ENCODE peak calls at places on chromosomes 7 and 10, in eight cellular contexts. One of them, this sample, is unnamed.

GRCh38 chr10:78756604-78757442 is 311.9 kb upstream of the ZMIZ1 start:
- DNase-seq in foreskin fibroblast: peak
- DNase-seq in breast epithelium: peak
- DNase-seq in fibroblast of mammary gland: peak
- DNase-seq in left ventricle myocardium inferior: peak
- DNase-seq in body of pancreas: peak
- DNase-seq in psoas muscle: peak
- DNase-seq in adrenal gland: peak
- DNase-seq in this sample: peak

GRCh38 chr10:60964257-60965235 is 20.6 kb upstream of the RHOBTB1 start:
- DNase-seq in foreskin fibroblast: peak
- DNase-seq in breast epithelium: peak
- DNase-seq in fibroblast of mammary gland: peak
- DNase-seq in left ventricle myocardium inferior: peak
- DNase-seq in body of pancreas: peak
- DNase-seq in psoas muscle: peak
- DNase-seq in adrenal gland: peak
- DNase-seq in this sample: peak

GRCh38 chr10:106076496-106076895 is 1088.0 kb downstream of the SORCS1 start:
- DNase-seq in foreskin fibroblast: peak
- DNase-seq in breast epithelium: no peak
- DNase-seq in fibroblast of mammary gland: peak
- DNase-seq in left ventricle myocardium inferior: no peak
- DNase-seq in body of pancreas: no peak
- DNase-seq in psoas muscle: no peak
- DNase-seq in adrenal gland: no peak
- DNase-seq in this sample: no peak

GRCh38 chr7:517848-518629 is 1.6 kb downstream of the PDGFA start:
- DNase-seq in foreskin fibroblast: peak
- DNase-seq in breast epithelium: no peak
- DNase-seq in fibroblast of mammary gland: peak
- DNase-seq in left ventricle myocardium inferior: peak
- DNase-seq in body of pancreas: peak
- DNase-seq in psoas muscle: peak
- DNase-seq in adrenal gland: peak
- DNase-seq in this sample: peak

GRCh38 chr7:49775065-49775948 is 1.9 kb downstream of the VWC2 start:
- DNase-seq in foreskin fibroblast: no peak
- DNase-seq in breast epithelium: no peak
- DNase-seq in fibroblast of mammary gland: no peak
- DNase-seq in left ventricle myocardium inferior: no peak
- DNase-seq in body of pancreas: peak
- DNase-seq in psoas muscle: no peak
- DNase-seq in adrenal gland: no peak
- DNase-seq in this sample: no peak

GRCh38 chr7:101390901-101391301 is 28.2 kb downstream of the COL26A1 start:
- DNase-seq in foreskin fibroblast: peak
- DNase-seq in breast epithelium: no peak
- DNase-seq in fibroblast of mammary gland: peak
- DNase-seq in left ventricle myocardium inferior: peak
- DNase-seq in body of pancreas: no peak
- DNase-seq in psoas muscle: no peak
- DNase-seq in adrenal gland: peak
- DNase-seq in this sample: peak

GRCh38 chr7:118184392-118184899 is 482 bp downstream of the LSM8 start:
- DNase-seq in foreskin fibroblast: no peak
- DNase-seq in breast epithelium: no peak
- DNase-seq in fibroblast of mammary gland: peak
- DNase-seq in left ventricle myocardium inferior: no peak
- DNase-seq in body of pancreas: no peak
- DNase-seq in psoas muscle: no peak
- DNase-seq in adrenal gland: no peak
- DNase-seq in this sample: no peak

GRCh38 chr10:36888925-36889573 is 236.3 kb upstream of the ANKRD30A start:
- DNase-seq in foreskin fibroblast: peak
- DNase-seq in breast epithelium: peak
- DNase-seq in fibroblast of mammary gland: peak
- DNase-seq in left ventricle myocardium inferior: no peak
- DNase-seq in body of pancreas: peak
- DNase-seq in psoas muscle: no peak
- DNase-seq in adrenal gland: no peak
- DNase-seq in this sample: peak

GRCh38 chr10:101616415-101617101 is 28.4 kb downstream of the DPCD start:
- DNase-seq in foreskin fibroblast: no peak
- DNase-seq in breast epithelium: no peak
- DNase-seq in fibroblast of mammary gland: no peak
- DNase-seq in left ventricle myocardium inferior: no peak
- DNase-seq in body of pancreas: no peak
- DNase-seq in psoas muscle: no peak
- DNase-seq in adrenal gland: no peak
- DNase-seq in this sample: no peak

GRCh38 chr10:24706479-24707118 is 17.1 kb downstream of the ARHGAP21 start:
- DNase-seq in foreskin fibroblast: peak
- DNase-seq in breast epithelium: no peak
- DNase-seq in fibroblast of mammary gland: peak
- DNase-seq in left ventricle myocardium inferior: no peak
- DNase-seq in body of pancreas: peak
- DNase-seq in psoas muscle: no peak
- DNase-seq in adrenal gland: peak
- DNase-seq in this sample: peak

GRCh38 chr10:5461201-5461585 is 38.2 kb downstream of the CALML5 start:
- DNase-seq in foreskin fibroblast: peak
- DNase-seq in breast epithelium: no peak
- DNase-seq in fibroblast of mammary gland: peak
- DNase-seq in left ventricle myocardium inferior: no peak
- DNase-seq in body of pancreas: no peak
- DNase-seq in psoas muscle: no peak
- DNase-seq in adrenal gland: no peak
- DNase-seq in this sample: no peak

GRCh38 chr7:157471259-157472125 is 134.7 kb downstream of the DNAJB6 start:
- DNase-seq in foreskin fibroblast: no peak
- DNase-seq in breast epithelium: no peak
- DNase-seq in fibroblast of mammary gland: no peak
- DNase-seq in left ventricle myocardium inferior: no peak
- DNase-seq in body of pancreas: no peak
- DNase-seq in psoas muscle: no peak
- DNase-seq in adrenal gland: no peak
- DNase-seq in this sample: no peak

GRCh38 chr7:1535695-1536094 is 5.2 kb downstream of the MAFK start:
- DNase-seq in foreskin fibroblast: no peak
- DNase-seq in breast epithelium: no peak
- DNase-seq in fibroblast of mammary gland: no peak
- DNase-seq in left ventricle myocardium inferior: no peak
- DNase-seq in body of pancreas: no peak
- DNase-seq in psoas muscle: no peak
- DNase-seq in adrenal gland: no peak
- DNase-seq in this sample: peak

GRCh38 chr10:72257051-72257892 is 16.5 kb upstream of the DDIT4 start:
- DNase-seq in foreskin fibroblast: peak
- DNase-seq in breast epithelium: no peak
- DNase-seq in fibroblast of mammary gland: peak
- DNase-seq in left ventricle myocardium inferior: peak
- DNase-seq in body of pancreas: no peak
- DNase-seq in psoas muscle: no peak
- DNase-seq in adrenal gland: peak
- DNase-seq in this sample: peak

GRCh38 chr7:36784991-36785940 is 61.0 kb upstream of the AOAH start:
- DNase-seq in foreskin fibroblast: no peak
- DNase-seq in breast epithelium: no peak
- DNase-seq in fibroblast of mammary gland: no peak
- DNase-seq in left ventricle myocardium inferior: peak
- DNase-seq in body of pancreas: peak
- DNase-seq in psoas muscle: peak
- DNase-seq in adrenal gland: peak
- DNase-seq in this sample: peak

GRCh38 chr10:66586897-66587679 is 338.7 kb upstream of the LRRTM3 start:
- DNase-seq in foreskin fibroblast: peak
- DNase-seq in breast epithelium: no peak
- DNase-seq in fibroblast of mammary gland: no peak
- DNase-seq in left ventricle myocardium inferior: no peak
- DNase-seq in body of pancreas: peak
- DNase-seq in psoas muscle: no peak
- DNase-seq in adrenal gland: no peak
- DNase-seq in this sample: no peak

GRCh38 chr7:106767073-106767472 is 98.0 kb upstream of the PIK3CG start:
- DNase-seq in foreskin fibroblast: no peak
- DNase-seq in breast epithelium: no peak
- DNase-seq in fibroblast of mammary gland: peak
- DNase-seq in left ventricle myocardium inferior: no peak
- DNase-seq in body of pancreas: no peak
- DNase-seq in psoas muscle: no peak
- DNase-seq in adrenal gland: no peak
- DNase-seq in this sample: peak

GRCh38 chr10:122233857-122234348 is 37.2 kb upstream of the BTBD16 start:
- DNase-seq in foreskin fibroblast: no peak
- DNase-seq in breast epithelium: no peak
- DNase-seq in fibroblast of mammary gland: no peak
- DNase-seq in left ventricle myocardium inferior: peak
- DNase-seq in body of pancreas: no peak
- DNase-seq in psoas muscle: peak
- DNase-seq in adrenal gland: no peak
- DNase-seq in this sample: no peak

GRCh38 chr10:4051408-4052151 is 266.6 kb upstream of the KLF6 start:
- DNase-seq in foreskin fibroblast: no peak
- DNase-seq in breast epithelium: no peak
- DNase-seq in fibroblast of mammary gland: no peak
- DNase-seq in left ventricle myocardium inferior: no peak
- DNase-seq in body of pancreas: no peak
- DNase-seq in psoas muscle: no peak
- DNase-seq in adrenal gland: no peak
- DNase-seq in this sample: peak
- H3K4me3 ChIP-seq in foreskin fibroblast: no peak
- H3K4me3 ChIP-seq in breast epithelium: peak
- H3K4me3 ChIP-seq in fibroblast of mammary gland: no peak
- H3K4me3 ChIP-seq in left ventricle myocardium inferior: peak
- H3K4me3 ChIP-seq in body of pancreas: no peak
- H3K4me3 ChIP-seq in psoas muscle: peak
- H3K4me3 ChIP-seq in adrenal gland: peak
- H3K4me3 ChIP-seq in this sample: peak

GRCh38 chr7:138907849-138908248 is 73.3 kb downstream of the KIAA1549 start:
- DNase-seq in foreskin fibroblast: peak
- DNase-seq in breast epithelium: no peak
- DNase-seq in fibroblast of mammary gland: no peak
- DNase-seq in left ventricle myocardium inferior: no peak
- DNase-seq in body of pancreas: no peak
- DNase-seq in psoas muscle: no peak
- DNase-seq in adrenal gland: no peak
- DNase-seq in this sample: no peak
- TF ChIP-seq CTCF in foreskin fibroblast: no peak
- TF ChIP-seq CTCF in breast epithelium: no peak
- TF ChIP-seq CTCF in fibroblast of mammary gland: no peak
- TF ChIP-seq CTCF in left ventricle myocardium inferior: no peak
- TF ChIP-seq CTCF in body of pancreas: no peak
- TF ChIP-seq CTCF in psoas muscle: no peak
- TF ChIP-seq CTCF in adrenal gland: no peak
- TF ChIP-seq CTCF in this sample: no peak

GRCh38 chr10:18145652-18146051 is 5.4 kb downstream of the CACNB2 start:
- DNase-seq in foreskin fibroblast: peak
- DNase-seq in breast epithelium: no peak
- DNase-seq in fibroblast of mammary gland: peak
- DNase-seq in left ventricle myocardium inferior: no peak
- DNase-seq in body of pancreas: no peak
- DNase-seq in psoas muscle: no peak
- DNase-seq in adrenal gland: no peak
- DNase-seq in this sample: peak

GRCh38 chr10:18144928-18145327 is 4.7 kb downstream of the CACNB2 start:
- DNase-seq in foreskin fibroblast: peak
- DNase-seq in breast epithelium: no peak
- DNase-seq in fibroblast of mammary gland: peak
- DNase-seq in left ventricle myocardium inferior: peak
- DNase-seq in body of pancreas: peak
- DNase-seq in psoas muscle: no peak
- DNase-seq in adrenal gland: no peak
- DNase-seq in this sample: peak

GRCh38 chr10:18140957-18141888 is 999 bp downstream of the CACNB2 start:
- DNase-seq in foreskin fibroblast: peak
- DNase-seq in breast epithelium: no peak
- DNase-seq in fibroblast of mammary gland: peak
- DNase-seq in left ventricle myocardium inferior: no peak
- DNase-seq in body of pancreas: peak
- DNase-seq in psoas muscle: no peak
- DNase-seq in adrenal gland: no peak
- DNase-seq in this sample: no peak

GRCh38 chr10:18140149-18140956 is at the start of gene CACNB2:
- DNase-seq in foreskin fibroblast: peak
- DNase-seq in breast epithelium: no peak
- DNase-seq in fibroblast of mammary gland: peak
- DNase-seq in left ventricle myocardium inferior: peak
- DNase-seq in body of pancreas: peak
- DNase-seq in psoas muscle: peak
- DNase-seq in adrenal gland: peak
- DNase-seq in this sample: peak

GRCh38 chr10:18142151-18142550 is 1.9 kb downstream of the CACNB2 start:
- DNase-seq in foreskin fibroblast: peak
- DNase-seq in breast epithelium: no peak
- DNase-seq in fibroblast of mammary gland: peak
- DNase-seq in left ventricle myocardium inferior: no peak
- DNase-seq in body of pancreas: no peak
- DNase-seq in psoas muscle: no peak
- DNase-seq in adrenal gland: no peak
- DNase-seq in this sample: no peak
- H3K4me3 ChIP-seq in foreskin fibroblast: no peak
- H3K4me3 ChIP-seq in breast epithelium: no peak
- H3K4me3 ChIP-seq in fibroblast of mammary gland: peak
- H3K4me3 ChIP-seq in left ventricle myocardium inferior: peak
- H3K4me3 ChIP-seq in body of pancreas: no peak
- H3K4me3 ChIP-seq in psoas muscle: no peak
- H3K4me3 ChIP-seq in adrenal gland: no peak
- H3K4me3 ChIP-seq in this sample: no peak

GRCh38 chr10:58782876-58783859 is 270.5 kb downstream of the BICC1 start:
- DNase-seq in foreskin fibroblast: peak
- DNase-seq in breast epithelium: no peak
- DNase-seq in fibroblast of mammary gland: peak
- DNase-seq in left ventricle myocardium inferior: peak
- DNase-seq in body of pancreas: peak
- DNase-seq in psoas muscle: peak
- DNase-seq in adrenal gland: no peak
- DNase-seq in this sample: peak

GRCh38 chr10:58780481-58780880 is 267.8 kb downstream of the BICC1 start:
- DNase-seq in foreskin fibroblast: no peak
- DNase-seq in breast epithelium: no peak
- DNase-seq in fibroblast of mammary gland: no peak
- DNase-seq in left ventricle myocardium inferior: no peak
- DNase-seq in body of pancreas: no peak
- DNase-seq in psoas muscle: no peak
- DNase-seq in adrenal gland: no peak
- DNase-seq in this sample: no peak

GRCh38 chr10:58784361-58784760 is 271.7 kb downstream of the BICC1 start:
- DNase-seq in foreskin fibroblast: no peak
- DNase-seq in breast epithelium: no peak
- DNase-seq in fibroblast of mammary gland: peak
- DNase-seq in left ventricle myocardium inferior: no peak
- DNase-seq in body of pancreas: no peak
- DNase-seq in psoas muscle: no peak
- DNase-seq in adrenal gland: no peak
- DNase-seq in this sample: no peak

GRCh38 chr10:58778966-58779365 is 266.3 kb downstream of the BICC1 start:
- DNase-seq in foreskin fibroblast: no peak
- DNase-seq in breast epithelium: no peak
- DNase-seq in fibroblast of mammary gland: no peak
- DNase-seq in left ventricle myocardium inferior: no peak
- DNase-seq in body of pancreas: no peak
- DNase-seq in psoas muscle: no peak
- DNase-seq in adrenal gland: no peak
- DNase-seq in this sample: no peak

GRCh38 chr10:58781873-58782488 is 269.3 kb downstream of the BICC1 start:
- DNase-seq in foreskin fibroblast: peak
- DNase-seq in breast epithelium: no peak
- DNase-seq in fibroblast of mammary gland: peak
- DNase-seq in left ventricle myocardium inferior: no peak
- DNase-seq in body of pancreas: no peak
- DNase-seq in psoas muscle: no peak
- DNase-seq in adrenal gland: no peak
- DNase-seq in this sample: peak
- TF ChIP-seq CTCF in foreskin fibroblast: peak
- TF ChIP-seq CTCF in breast epithelium: peak
- TF ChIP-seq CTCF in fibroblast of mammary gland: peak
- TF ChIP-seq CTCF in left ventricle myocardium inferior: peak
- TF ChIP-seq CTCF in body of pancreas: peak
- TF ChIP-seq CTCF in psoas muscle: peak
- TF ChIP-seq CTCF in adrenal gland: peak
- TF ChIP-seq CTCF in this sample: peak

This sample was measured in choroid plexus epithelial cell.